ENCODE peak calls at places on chromosomes 2 and 18, in six cellular contexts. One of them, this sample, is unnamed.

GRCh38 chr2:134284119-134284670 is 30.3 kb downstream of the MGAT5 start:
- DNase-seq in NB4: no peak
- DNase-seq in Peyer's patch: no peak
- DNase-seq in K562: no peak
- DNase-seq in IMR-90: peak
- DNase-seq in ovary: no peak
- DNase-seq in this sample: no peak

GRCh38 chr18:33833847-33834246 is 255.8 kb downstream of the ASXL3 start:
- DNase-seq in NB4: peak
- DNase-seq in ovary: no peak
- DNase-seq in Peyer's patch: no peak
- DNase-seq in K562: no peak
- DNase-seq in IMR-90: no peak
- DNase-seq in this sample: no peak

GRCh38 chr2:105398522-105399206 is at the start of gene FHL2:
- DNase-seq in Peyer's patch: peak
- DNase-seq in ovary: peak
- DNase-seq in K562: peak
- DNase-seq in NB4: peak
- DNase-seq in IMR-90: peak
- DNase-seq in this sample: peak

GRCh38 chr2:10378189-10378588 is 69.9 kb downstream of the ODC1 start:
- DNase-seq in NB4: peak
- DNase-seq in K562: no peak
- DNase-seq in ovary: no peak
- DNase-seq in Peyer's patch: no peak
- DNase-seq in IMR-90: no peak
- DNase-seq in this sample: no peak

GRCh38 chr2:127080941-127081769 is 25.8 kb downstream of the BIN1 start:
- DNase-seq in Peyer's patch: peak
- DNase-seq in IMR-90: no peak
- DNase-seq in NB4: peak
- DNase-seq in K562: no peak
- DNase-seq in ovary: no peak
- DNase-seq in this sample: peak

GRCh38 chr2:231545105-231545902 is 15.1 kb upstream of the NMUR1 start:
- DNase-seq in IMR-90: peak
- DNase-seq in K562: no peak
- DNase-seq in ovary: no peak
- DNase-seq in Peyer's patch: no peak
- DNase-seq in NB4: peak
- DNase-seq in this sample: peak

GRCh38 chr2:236338495-236339184 is 74.4 kb upstream of the ASB18 start:
- DNase-seq in IMR-90: no peak
- DNase-seq in K562: peak
- DNase-seq in Peyer's patch: no peak
- DNase-seq in NB4: peak
- DNase-seq in ovary: peak
- DNase-seq in this sample: no peak

GRCh38 chr2:196601430-196602306 is 37.8 kb upstream of the CCDC150 start:
- DNase-seq in Peyer's patch: no peak
- DNase-seq in NB4: no peak
- DNase-seq in K562: peak
- DNase-seq in ovary: no peak
- DNase-seq in IMR-90: peak
- DNase-seq in this sample: no peak

GRCh38 chr2:157722580-157723234 is 94.0 kb upstream of the ACVR1C start:
- DNase-seq in NB4: no peak
- DNase-seq in K562: no peak
- DNase-seq in IMR-90: peak
- DNase-seq in ovary: no peak
- DNase-seq in Peyer's patch: no peak
- DNase-seq in this sample: no peak

GRCh38 chr2:64137996-64138395 is 6.2 kb downstream of the PELI1 start:
- DNase-seq in K562: no peak
- DNase-seq in Peyer's patch: no peak
- DNase-seq in NB4: no peak
- DNase-seq in IMR-90: no peak
- DNase-seq in ovary: no peak
- DNase-seq in this sample: peak
- TF ChIP-seq POLR2A in K562: no peak
- TF ChIP-seq POLR2A in Peyer's patch: no peak
- TF ChIP-seq POLR2A in NB4: no peak
- TF ChIP-seq POLR2A in IMR-90: no peak
- TF ChIP-seq POLR2A in ovary: no peak
- TF ChIP-seq POLR2A in this sample: no peak

GRCh38 chr2:238864207-238865014 is 16.5 kb downstream of the TWIST2 start:
- DNase-seq in NB4: peak
- DNase-seq in Peyer's patch: peak
- DNase-seq in ovary: peak
- DNase-seq in IMR-90: peak
- DNase-seq in K562: no peak
- DNase-seq in this sample: no peak
- H3K4me3 ChIP-seq in NB4: no peak
- H3K4me3 ChIP-seq in Peyer's patch: no peak
- H3K4me3 ChIP-seq in ovary: no peak
- H3K4me3 ChIP-seq in IMR-90: no peak
- H3K4me3 ChIP-seq in K562: no peak
- H3K4me3 ChIP-seq in this sample: no peak

GRCh38 chr2:217108575-217109027 is 248.7 kb upstream of the TNP1 start:
- DNase-seq in Peyer's patch: no peak
- DNase-seq in K562: peak
- DNase-seq in NB4: peak
- DNase-seq in IMR-90: no peak
- DNase-seq in ovary: no peak
- DNase-seq in this sample: no peak
- TF ChIP-seq POLR2A in Peyer's patch: no peak
- TF ChIP-seq POLR2A in K562: no peak
- TF ChIP-seq POLR2A in NB4: no peak
- TF ChIP-seq POLR2A in IMR-90: no peak
- TF ChIP-seq POLR2A in ovary: no peak
- TF ChIP-seq POLR2A in this sample: no peak

DNA sequence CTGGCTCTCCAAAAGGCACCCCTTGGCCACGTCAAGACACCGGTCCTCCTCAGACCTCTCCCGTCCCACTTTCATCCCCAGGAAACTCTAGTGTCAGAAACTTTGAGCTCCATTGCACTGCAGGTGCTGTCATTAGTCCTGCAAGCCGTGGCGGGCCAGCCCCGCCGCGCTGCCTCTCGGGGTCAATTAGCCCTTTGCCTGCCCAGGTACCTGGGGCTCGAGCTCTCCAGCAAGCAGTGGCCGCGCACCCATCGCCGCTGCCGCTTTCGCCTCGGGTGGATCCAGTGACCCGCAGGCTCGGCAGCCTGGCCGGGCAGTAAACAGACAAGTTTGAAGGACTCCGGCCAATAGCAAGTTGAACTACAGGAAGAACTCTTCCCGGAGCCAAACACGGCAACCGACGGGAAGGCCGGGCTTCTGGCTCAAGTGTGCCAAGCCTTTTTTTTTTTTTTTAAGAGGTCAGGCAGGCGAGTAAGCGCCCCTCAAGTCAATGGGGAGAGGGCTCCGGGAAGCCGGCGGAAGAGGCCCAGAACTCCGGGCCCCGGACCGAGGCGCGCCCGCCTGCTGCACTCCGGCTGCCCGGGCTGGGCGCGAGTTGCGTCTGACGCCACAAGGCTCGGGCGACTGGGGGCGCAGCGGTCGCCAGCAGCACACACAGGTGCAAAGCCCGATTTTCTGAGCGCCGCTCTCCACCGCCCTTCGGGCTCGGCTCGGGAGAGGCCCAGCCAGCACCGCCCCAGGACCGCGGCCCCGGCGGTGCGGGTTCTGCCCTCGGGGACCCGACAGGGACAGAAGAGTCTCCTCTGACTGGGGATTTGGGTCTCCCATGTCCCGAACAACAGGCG is 1.1 kb downstream of the ERBB4 start:
- DNase-seq in NB4: no peak
- DNase-seq in K562: no peak
- DNase-seq in IMR-90: no peak
- DNase-seq in ovary: no peak
- DNase-seq in Peyer's patch: peak
- DNase-seq in this sample: peak
- H3K4me3 ChIP-seq in NB4: no peak
- H3K4me3 ChIP-seq in K562: no peak
- H3K4me3 ChIP-seq in IMR-90: no peak
- H3K4me3 ChIP-seq in ovary: peak
- H3K4me3 ChIP-seq in Peyer's patch: peak
- H3K4me3 ChIP-seq in this sample: peak

This sample was measured in thyroid gland.